ENCODE peak calls at places on chromosome 19, in nine cellular contexts. F, Z, T, X, H, K, A, J and E are unnamed samples.

GRCh38 chr19:17242431-17243208 is 3.1 kb downstream of the NR2F6 start:
- DNase-seq in Z (no peak), K (no peak), A (no peak), T (no peak), J (no peak), X (no peak), H (no peak), F (no peak), E (no peak)

GRCh38 chr19:289651-290538 is 1.3 kb downstream of the PLPP2 start:
- DNase-seq in A (no peak), Z (peak), K (peak), J (no peak), H (peak), F (peak), X (peak), T (no peak), E (peak)

GRCh38 chr19:4267101-4267900 is 11.8 kb upstream of the SHD start:
- DNase-seq in X (peak), A (peak), J (no peak), F (peak), H (peak), T (peak), K (no peak), Z (peak), E (peak)

GRCh38 chr19:28485300-28485699 is 727.7 kb downstream of the UQCRFS1 start:
- DNase-seq in K (no peak), H (no peak), T (no peak), Z (no peak), J (no peak), X (no peak), F (no peak), A (no peak), E (no peak)

GRCh38 chr19:14502334-14503092 is 6.6 kb upstream of the GIPC1 start:
- DNase-seq in X (no peak), H (peak), A (no peak), Z (no peak), J (no peak), K (no peak), T (no peak), F (peak), E (no peak)

GRCh38 chr19:3987619-3988371 is 2.5 kb upstream of the EEF2 start:
- DNase-seq in Z (peak), J (peak), F (peak), T (peak), K (peak), H (peak), A (peak), X (peak), E (peak)

GRCh38 chr19:41219924-41220567 is 1.0 kb downstream of the AXL start:
- DNase-seq in T (peak), F (peak), J (no peak), H (no peak), K (no peak), X (no peak), Z (no peak), A (no peak), E (no peak)

GRCh38 chr19:1252221-1252817 is 3.9 kb downstream of the MIDN start:
- DNase-seq in Z (peak), A (no peak), X (peak), T (peak), F (peak), J (peak), H (peak), K (peak), E (peak)

GRCh38 chr19:13234518-13234917 is 84.3 kb downstream of the IER2 start:
- DNase-seq in F (peak), K (no peak), H (peak), J (no peak), X (peak), T (peak), A (peak), Z (peak), E (peak)